ENCODE peak calls at places on chromosome 17, in five cellular contexts. V, L, K, X and U are unnamed samples.

GRCh38 chr17:2054262-2054739 is 602 bp upstream of the HIC1 start:
- DNase-seq in K (peak), X (no peak), V (no peak), L (peak), U (no peak)

GRCh38 chr17:28348979-28349378 is 8.3 kb downstream of the POLDIP2 start:
- DNase-seq in V (no peak), X (no peak), L (no peak), K (no peak), U (no peak)

GRCh38 chr17:55307879-55308278 is 43.1 kb downstream of the HLF start:
- DNase-seq in V (no peak), L (no peak), K (no peak), X (no peak), U (no peak)

GRCh38 chr17:41013606-41014005 is 4.7 kb upstream of the KRTAP3-1 start:
- DNase-seq in K (no peak), X (no peak), V (no peak), L (no peak), U (peak)

GRCh38 chr17:62165378-62165722 is 100.3 kb upstream of the MED13 start:
- DNase-seq in X (no peak), L (no peak), V (no peak), K (no peak), U (no peak)

GRCh38 chr17:17306181-17306580 is 3.0 kb downstream of the NT5M start:
- DNase-seq in X (no peak), L (no peak), K (no peak), V (no peak), U (no peak)

GRCh38 chr17:50830298-50830697 is 5.1 kb upstream of the WFIKKN2 start:
- DNase-seq in V (no peak), X (no peak), L (peak), K (no peak), U (no peak)

GRCh38 chr17:76558210-76559095 is 18.6 kb downstream of the PRCD start:
- DNase-seq in X (no peak), V (no peak), K (no peak), L (no peak), U (no peak)

GRCh38 chr17:7139400-7139799 is 24.8 kb upstream of the ASGR2 start:
- DNase-seq in X (no peak), V (no peak), L (no peak), K (peak), U (no peak)

GRCh38 chr17:80169784-80170500 is at the start of gene CARD14:
- DNase-seq in X (no peak), K (no peak), L (no peak), V (no peak), U (no peak)

GRCh38 chr17:74356640-74357465 is 4.8 kb downstream of the BTBD17 start:
- DNase-seq in V (no peak), K (no peak), X (no peak), L (no peak), U (no peak)

GRCh38 chr17:64423881-64424280 is 25.0 kb upstream of the MILR1 start:
- DNase-seq in X (no peak), L (no peak), V (no peak), K (no peak), U (no peak)

GRCh38 chr17:40318835-40319332 is 9.9 kb downstream of the RARA start:
- DNase-seq in X (no peak), L (no peak), V (no peak), K (no peak), U (no peak)

GRCh38 chr17:29622337-29623282 is at the start of gene CORO6:
- DNase-seq in L (peak), K (peak), X (peak), V (peak), U (no peak)

GRCh38 chr17:45895969-45896793 is 1.8 kb downstream of the MAPT start:
- DNase-seq in X (no peak), L (no peak), K (no peak), V (no peak), U (no peak)

GRCh38 chr17:45332505-45332904 is 15.7 kb upstream of the MAP3K14 start:
- DNase-seq in K (peak), V (no peak), L (no peak), X (no peak), U (no peak)

GRCh38 chr17:70345061-70345460 is 175.7 kb downstream of the KCNJ2 start:
- DNase-seq in L (no peak), V (no peak), K (no peak), X (no peak), U (no peak)

GRCh38 chr17:40777971-40778370 is 4.4 kb downstream of the KRT27 start:
- DNase-seq in X (no peak), K (no peak), V (no peak), L (no peak), U (no peak)

GRCh38 chr17:54900457-54901229 is at the start of gene TOM1L1:
- DNase-seq in X (peak), V (peak), L (peak), K (peak), U (peak)

GRCh38 chr17:31320791-31321190 is 631 bp downstream of the EVI2A start:
- DNase-seq in K (no peak), V (no peak), X (no peak), L (peak), U (peak)

GRCh38 chr17:77772899-77773358 is 185.6 kb upstream of the TNRC6C start:
- DNase-seq in X (no peak), V (no peak), K (no peak), L (no peak), U (no peak)